ENCODE peak calls at places on chromosomes 7 and 10, in nine cellular contexts. Q is HCT116, R is neural progenitor cell, F is heart right ventricle, W is suprapubic skin, Z is GM12878, B is upper lobe of right lung, H is mucosa of descending colon, T is hepatocyte. C is an unnamed sample.

GRCh38 chr7:96870201-96870600 is 135.2 kb upstream of the DLX6 start:
- DNase-seq in Q (no peak), R (no peak), F (no peak), W (no peak), Z (no peak), B (no peak), H (no peak), T (no peak), C (no peak)

GRCh38 chr7:71239517-71239916 is 107.6 kb downstream of the GALNT17 start:
- DNase-seq in Q (no peak), R (peak; percentile 11), F (peak; percentile 41), W (no peak), Z (no peak), B (no peak), H (no peak), T (no peak), C (no peak)

GRCh38 chr10:113326160-113327111 is 226.4 kb upstream of the HABP2 start:
- DNase-seq in Q (peak; percentile 88), R (peak; percentile 70), F (peak; percentile 46), W (peak; percentile 70), Z (peak; percentile 42), B (no peak), H (no peak), T (peak; percentile 54), C (peak; percentile 52)

GRCh38 chr7:69780377-69780776 is 182.1 kb downstream of the AUTS2 start:
- DNase-seq in Q (no peak), R (peak; percentile 35), F (no peak), W (no peak), Z (no peak), B (no peak), H (no peak), T (no peak), C (no peak)

GRCh38 chr7:100965723-100966541 is 3.4 kb upstream of the MUC12 start:
- DNase-seq in Q (peak; percentile 91), R (peak; percentile 99), F (peak; percentile 48), W (no peak), Z (no peak), B (peak; percentile 91), H (peak; percentile 89), T (peak; percentile 96), C (peak; percentile 71)

GRCh38 chr7:134632937-134633540 is 13.6 kb upstream of the BPGM start:
- DNase-seq in Q (peak; percentile 51), R (peak; percentile 52), F (no peak), W (no peak), Z (no peak), B (no peak), H (no peak), T (peak; percentile 45), C (no peak)

GRCh38 chr10:132306951-132307751 is 599 bp downstream of the STK32C start:
- DNase-seq in Q (no peak), R (peak; percentile 76), F (no peak), W (peak; percentile 84), Z (no peak), B (peak; percentile 88), H (peak; percentile 71), T (peak; percentile 77), C (peak; percentile 90)

GRCh38 chr10:133559216-133559615 is 6.2 kb downstream of the SYCE1 start:
- DNase-seq in Q (no peak), R (no peak), F (no peak), W (no peak), Z (no peak), B (no peak), H (no peak), T (no peak), C (peak; percentile 47)

GRCh38 chr7:1899201-1899600 is 229.1 kb downstream of the ELFN1 start:
- DNase-seq in Q (no peak), R (no peak), F (no peak), W (no peak), Z (no peak), B (no peak), H (peak; percentile 70), T (no peak), C (peak; percentile 79)

GRCh38 chr10:89591111-89591795 is 53.8 kb downstream of the PANK1 start:
- DNase-seq in Q (no peak), R (no peak), F (peak; percentile 31), W (no peak), Z (no peak), B (no peak), H (no peak), T (peak; percentile 13), C (no peak)

GRCh38 chr7:105776068-105776790 is 100.2 kb downstream of the ATXN7L1 start:
- DNase-seq in Q (peak; percentile 94), R (peak; percentile 51), F (peak; percentile 15), W (no peak), Z (no peak), B (no peak), H (no peak), T (peak; percentile 54), C (no peak)

GRCh38 chr7:30894866-30895408 is 16.7 kb upstream of the AQP1 start:
- DNase-seq in Q (no peak), R (peak; percentile 31), F (no peak), W (no peak), Z (no peak), B (no peak), H (peak; percentile 40), T (no peak), C (peak; percentile 65)

GRCh38 chr7:82098410-82098809 is 328.6 kb upstream of the HGF start:
- DNase-seq in Q (no peak), R (no peak), F (no peak), W (no peak), Z (no peak), B (no peak), H (no peak), T (no peak), C (no peak)

GRCh38 chr10:42938351-42938750 is 138.5 kb upstream of the RET start:
- DNase-seq in Q (no peak), R (no peak), F (no peak), W (no peak), Z (no peak), B (no peak), H (no peak), T (no peak), C (peak; percentile 55)

GRCh38 chr7:95511716-95512260 is 26.0 kb downstream of the ASB4 start:
- DNase-seq in Q (peak; percentile 63), R (peak; percentile 79), F (peak; percentile 71), W (peak; percentile 81), Z (no peak), B (no peak), H (no peak), T (peak; percentile 84), C (no peak)

GRCh38 chr7:95509199-95509598 is 23.5 kb downstream of the ASB4 start:
- DNase-seq in Q (no peak), R (peak; percentile 97), F (no peak), W (no peak), Z (no peak), B (no peak), H (no peak), T (peak; percentile 69), C (no peak)

DNA sequence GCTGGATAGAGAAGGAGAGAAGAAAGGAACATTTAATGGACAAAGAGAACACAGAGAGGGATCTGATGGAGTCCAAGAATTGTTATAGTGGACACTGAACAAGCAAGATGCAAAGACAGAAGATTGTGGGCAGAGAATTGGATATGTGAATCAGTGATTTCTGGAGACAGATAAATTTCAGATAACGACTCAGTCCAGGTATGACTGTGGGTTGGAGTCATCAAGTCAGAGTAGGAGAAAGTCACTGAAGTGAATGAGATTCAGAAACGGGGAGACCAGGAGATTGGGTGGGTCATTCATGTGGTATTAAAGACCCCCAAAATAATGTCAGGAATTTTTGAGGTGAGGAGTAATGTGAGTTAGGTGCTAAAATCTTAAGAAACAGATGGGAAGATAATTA is 23.0 kb downstream of the ASB4 start:
- DNase-seq in Q (no peak), R (no peak), F (no peak), W (no peak), Z (no peak), B (no peak), H (no peak), T (no peak), C (no peak)
- H3K36me3 ChIP-seq in Q (no peaks in the 10 kb centered on the region), R (no peaks in the 10 kb centered on the region), F (no peaks in the 10 kb centered on the region), W (no peaks in the 10 kb centered on the region), Z (no peaks in the 10 kb centered on the region), B (no peaks in the 10 kb centered on the region), H (no peaks in the 10 kb centered on the region), T (no peaks in the 10 kb centered on the region), C (no peaks in the 10 kb centered on the region)

GRCh38 chr7:152341914-152342236 is 93.9 kb downstream of the KMT2C start:
- DNase-seq in Q (no peak), R (no peak), F (no peak), W (no peak), Z (no peak), B (no peak), H (no peak), T (no peak), C (no peak)
- H3K4me1 ChIP-seq in Q (no peaks in the 10 kb centered on the region), R (no peaks in the 10 kb centered on the region), F (peaks cover 43% of the 10 kb centered on the region), W (peaks cover 29% of the 10 kb centered on the region), Z (peaks cover 32% of the 10 kb centered on the region), B (peaks cover 22% of the 10 kb centered on the region), H (no peaks in the 10 kb centered on the region), T (peaks cover 5% of the 10 kb centered on the region), C (peaks cover 33% of the 10 kb centered on the region)

DNA sequence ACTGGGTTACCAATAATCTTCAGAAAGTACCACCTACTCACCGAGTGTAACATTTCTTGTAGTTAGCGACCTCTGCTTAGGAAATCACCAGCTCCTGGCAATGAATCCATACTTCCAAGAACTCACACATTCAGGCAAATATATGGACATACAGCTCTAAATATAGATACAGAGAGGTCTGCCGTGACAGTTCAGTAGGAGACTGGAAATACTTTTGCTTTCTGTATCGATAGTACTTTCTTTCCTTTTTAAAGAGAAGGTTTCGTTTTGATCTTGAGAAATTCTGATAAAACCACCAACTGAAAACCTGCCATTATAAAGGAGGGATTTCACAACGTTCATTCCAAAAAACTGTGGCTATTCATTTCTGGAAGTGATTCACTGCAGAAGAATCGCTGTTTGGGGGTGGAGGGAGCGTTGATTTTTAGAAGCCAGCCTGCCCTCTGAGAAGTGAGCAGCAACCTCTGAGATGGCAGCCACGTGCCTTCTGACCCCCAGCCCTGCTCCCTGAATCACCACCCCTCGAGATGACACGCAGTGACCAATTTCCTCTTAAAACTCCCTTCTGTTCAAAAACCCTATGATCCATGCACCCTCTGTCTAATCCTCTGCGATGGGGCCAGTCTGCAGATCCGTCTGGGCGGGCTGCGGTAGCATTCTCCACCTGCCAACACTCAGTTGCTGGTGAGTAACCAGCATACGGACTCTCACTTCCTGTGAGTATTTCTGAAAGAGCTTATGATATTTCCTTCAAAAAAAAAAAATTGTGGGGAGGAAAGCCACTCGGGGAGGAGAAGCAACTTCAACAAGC is 179.1 kb upstream of the KLF14 start:
- DNase-seq in Q (peak; percentile 91), R (peak; percentile 41), F (peak; percentile 67), W (peak; percentile 84), Z (peak; percentile 80), B (peak; percentile 81), H (peak; percentile 86), T (peak; percentile 68), C (peak; percentile 79)
- H3K4me3 ChIP-seq in Q (peak overlapping the region; percentile 41), R (no peak overlapping the region), F (peak overlapping the region; percentile 14), W (peak overlapping the region; percentile 54), Z (peak overlapping the region; percentile 58), B (peak overlapping the region; percentile 55), H (peak overlapping the region; percentile 25), T (peak overlapping the region; percentile 24), C (peak overlapping the region; percentile 43)

GRCh38 chr10:100501423-100501822 is 18.2 kb downstream of the SEC31B start:
- DNase-seq in Q (no peak), R (no peak), F (no peak), W (no peak), Z (no peak), B (no peak), H (no peak), T (no peak), C (no peak)
- H3K36me3 ChIP-seq in Q (peaks cover 27% of the 10 kb centered on the region), R (no peaks in the 10 kb centered on the region), F (peaks cover 94% of the 10 kb centered on the region), W (peaks cover 74% of the 10 kb centered on the region), Z (no peaks in the 10 kb centered on the region), B (peaks cover 65% of the 10 kb centered on the region), H (no peaks in the 10 kb centered on the region), T (no peaks in the 10 kb centered on the region), C (peaks cover 72% of the 10 kb centered on the region)